ENCODE peak calls at places on chromosomes 5 and 9, in six cellular contexts. One of them, this sample, is unnamed.

GRCh38 chr9:73050887-73051550 is 98.2 kb upstream of the ALDH1A1 start:
- DNase-seq in astrocyte: no peak
- DNase-seq in psoas muscle: no peak
- DNase-seq in WTC11: peak; percentile 42
- DNase-seq in PC-3: no peak
- DNase-seq in AG09309: no peak
- DNase-seq in this sample: no peak

GRCh38 chr5:158170534-158170933 is 311.6 kb upstream of the CLINT1 start:
- DNase-seq in astrocyte: no peak
- DNase-seq in psoas muscle: no peak
- DNase-seq in WTC11: no peak
- DNase-seq in PC-3: no peak
- DNase-seq in AG09309: no peak
- DNase-seq in this sample: no peak

GRCh38 chr5:164302533-164303235 is 797.3 kb downstream of the MAT2B start:
- DNase-seq in astrocyte: peak; percentile 76
- DNase-seq in psoas muscle: no peak
- DNase-seq in WTC11: no peak
- DNase-seq in PC-3: peak; percentile 25
- DNase-seq in AG09309: no peak
- DNase-seq in this sample: no peak

GRCh38 chr5:34415559-34416198 is 240.4 kb upstream of the RAI14 start:
- DNase-seq in astrocyte: no peak
- DNase-seq in psoas muscle: no peak
- DNase-seq in WTC11: no peak
- DNase-seq in PC-3: no peak
- DNase-seq in AG09309: no peak
- DNase-seq in this sample: no peak

GRCh38 chr9:135993840-135994776 is 32.9 kb upstream of the UBAC1 start:
- DNase-seq in astrocyte: no peak
- DNase-seq in psoas muscle: no peak
- DNase-seq in WTC11: no peak
- DNase-seq in PC-3: no peak
- DNase-seq in AG09309: no peak
- DNase-seq in this sample: no peak

GRCh38 chr5:152505442-152506042 is 100.5 kb upstream of the NMUR2 start:
- DNase-seq in astrocyte: peak; percentile 17
- DNase-seq in psoas muscle: no peak
- DNase-seq in WTC11: peak; percentile 61
- DNase-seq in PC-3: peak; percentile 65
- DNase-seq in AG09309: peak; percentile 14
- DNase-seq in this sample: peak; percentile 12

GRCh38 chr9:130940693-130941576 is 1.9 kb upstream of the FIBCD1 start:
- DNase-seq in astrocyte: no peak
- DNase-seq in psoas muscle: peak; percentile 78
- DNase-seq in WTC11: peak; percentile 98
- DNase-seq in PC-3: peak; percentile 85
- DNase-seq in AG09309: no peak
- DNase-seq in this sample: no peak

GRCh38 chr9:97059661-97060060 is 20.7 kb upstream of the CTSV start:
- DNase-seq in astrocyte: no peak
- DNase-seq in psoas muscle: no peak
- DNase-seq in WTC11: no peak
- DNase-seq in PC-3: peak; percentile 89
- DNase-seq in AG09309: no peak
- DNase-seq in this sample: peak; percentile 18

GRCh38 chr5:31894131-31894530 is 255.2 kb downstream of the PDZD2 start:
- DNase-seq in astrocyte: no peak
- DNase-seq in psoas muscle: peak; percentile 53
- DNase-seq in WTC11: no peak
- DNase-seq in PC-3: no peak
- DNase-seq in AG09309: no peak
- DNase-seq in this sample: no peak

GRCh38 chr5:142800776-142801494 is 30.8 kb downstream of the ARHGAP26 start:
- DNase-seq in astrocyte: no peak
- DNase-seq in psoas muscle: no peak
- DNase-seq in WTC11: no peak
- DNase-seq in PC-3: no peak
- DNase-seq in AG09309: no peak
- DNase-seq in this sample: no peak

GRCh38 chr9:111222757-111223156 is 107.3 kb downstream of the OR2K2 start:
- DNase-seq in astrocyte: no peak
- DNase-seq in psoas muscle: no peak
- DNase-seq in WTC11: no peak
- DNase-seq in PC-3: no peak
- DNase-seq in AG09309: no peak
- DNase-seq in this sample: no peak

GRCh38 chr9:91894023-91894422 is 56.0 kb downstream of the ROR2 start:
- DNase-seq in astrocyte: no peak
- DNase-seq in psoas muscle: no peak
- DNase-seq in WTC11: no peak
- DNase-seq in PC-3: no peak
- DNase-seq in AG09309: no peak
- DNase-seq in this sample: no peak

GRCh38 chr9:95091574-95091970 is 225.9 kb downstream of the FANCC start:
- DNase-seq in astrocyte: peak; percentile 82
- DNase-seq in psoas muscle: no peak
- DNase-seq in WTC11: no peak
- DNase-seq in PC-3: peak; percentile 39
- DNase-seq in AG09309: peak; percentile 80
- DNase-seq in this sample: peak; percentile 74

GRCh38 chr9:21813575-21814473 is 11.4 kb downstream of the MTAP start:
- DNase-seq in astrocyte: peak; percentile 70
- DNase-seq in psoas muscle: peak; percentile 57
- DNase-seq in WTC11: peak; percentile 20
- DNase-seq in PC-3: peak; percentile 85
- DNase-seq in AG09309: peak; percentile 62
- DNase-seq in this sample: no peak

GRCh38 chr5:75037106-75037505 is 15.3 kb downstream of the GCNT4 start:
- DNase-seq in astrocyte: peak; percentile 76
- DNase-seq in psoas muscle: no peak
- DNase-seq in WTC11: no peak
- DNase-seq in PC-3: peak; percentile 95
- DNase-seq in AG09309: peak; percentile 46
- DNase-seq in this sample: peak; percentile 69

GRCh38 chr9:73176450-73176875 is 24.8 kb downstream of the ANXA1 start:
- DNase-seq in astrocyte: peak; percentile 43
- DNase-seq in psoas muscle: no peak
- DNase-seq in WTC11: no peak
- DNase-seq in PC-3: peak; percentile 91
- DNase-seq in AG09309: no peak
- DNase-seq in this sample: no peak

GRCh38 chr5:142839711-142840441 is 69.7 kb downstream of the ARHGAP26 start:
- DNase-seq in astrocyte: no peak
- DNase-seq in psoas muscle: peak; percentile 79
- DNase-seq in WTC11: no peak
- DNase-seq in PC-3: peak; percentile 47
- DNase-seq in AG09309: no peak
- DNase-seq in this sample: no peak

GRCh38 chr5:153513171-153513570 is 22.7 kb downstream of the GRIA1 start:
- DNase-seq in astrocyte: peak; percentile 65
- DNase-seq in psoas muscle: no peak
- DNase-seq in WTC11: no peak
- DNase-seq in PC-3: no peak
- DNase-seq in AG09309: no peak
- DNase-seq in this sample: no peak

GRCh38 chr5:142175039-142175438 is 66.5 kb downstream of the NDFIP1 start:
- DNase-seq in astrocyte: no peak
- DNase-seq in psoas muscle: no peak
- DNase-seq in WTC11: peak; percentile 43
- DNase-seq in PC-3: no peak
- DNase-seq in AG09309: no peak
- DNase-seq in this sample: no peak

GRCh38 chr9:127356906-127357305 is 40.1 kb upstream of the SLC2A8 start:
- DNase-seq in astrocyte: no peak
- DNase-seq in psoas muscle: no peak
- DNase-seq in WTC11: no peak
- DNase-seq in PC-3: no peak
- DNase-seq in AG09309: no peak
- DNase-seq in this sample: no peak

GRCh38 chr5:57735754-57736153 is 253.1 kb upstream of the ACTBL2 start:
- DNase-seq in astrocyte: peak; percentile 95
- DNase-seq in psoas muscle: no peak
- DNase-seq in WTC11: no peak
- DNase-seq in PC-3: peak; percentile 78
- DNase-seq in AG09309: peak; percentile 58
- DNase-seq in this sample: peak; percentile 96

GRCh38 chr5:127813633-127814171 is 110.5 kb downstream of the CCDC192 start:
- DNase-seq in astrocyte: peak; percentile 91
- DNase-seq in psoas muscle: no peak
- DNase-seq in WTC11: no peak
- DNase-seq in PC-3: peak; percentile 83
- DNase-seq in AG09309: peak; percentile 71
- DNase-seq in this sample: peak; percentile 6

GRCh38 chr9:113737414-113738271 is 138.5 kb upstream of the ZNF618 start:
- DNase-seq in astrocyte: peak; percentile 22
- DNase-seq in psoas muscle: no peak
- DNase-seq in WTC11: peak; percentile 70
- DNase-seq in PC-3: peak; percentile 76
- DNase-seq in AG09309: peak; percentile 20
- DNase-seq in this sample: no peak

GRCh38 chr9:91117959-91118651 is 243.6 kb downstream of the AUH start:
- DNase-seq in astrocyte: peak; percentile 71
- DNase-seq in psoas muscle: peak; percentile 95
- DNase-seq in WTC11: peak; percentile 70
- DNase-seq in PC-3: no peak
- DNase-seq in AG09309: no peak
- DNase-seq in this sample: no peak

GRCh38 chr9:21414220-21414940 is 5.5 kb downstream of the IFNA8 start:
- DNase-seq in astrocyte: no peak
- DNase-seq in psoas muscle: no peak
- DNase-seq in WTC11: no peak
- DNase-seq in PC-3: no peak
- DNase-seq in AG09309: no peak
- DNase-seq in this sample: no peak

GRCh38 chr5:15300141-15300540 is 199.8 kb upstream of the FBXL7 start:
- DNase-seq in astrocyte: no peak
- DNase-seq in psoas muscle: no peak
- DNase-seq in WTC11: peak; percentile 17
- DNase-seq in PC-3: no peak
- DNase-seq in AG09309: no peak
- DNase-seq in this sample: no peak

GRCh38 chr5:53479045-53479655 is 1.3 kb upstream of the FST start:
- DNase-seq in astrocyte: peak; percentile 17
- DNase-seq in psoas muscle: no peak
- DNase-seq in WTC11: no peak
- DNase-seq in PC-3: no peak
- DNase-seq in AG09309: no peak
- DNase-seq in this sample: no peak

GRCh38 chr9:20771721-20772120 is 87.7 kb downstream of the FOCAD start:
- DNase-seq in astrocyte: no peak
- DNase-seq in psoas muscle: no peak
- DNase-seq in WTC11: no peak
- DNase-seq in PC-3: no peak
- DNase-seq in AG09309: no peak
- DNase-seq in this sample: no peak

DNA sequence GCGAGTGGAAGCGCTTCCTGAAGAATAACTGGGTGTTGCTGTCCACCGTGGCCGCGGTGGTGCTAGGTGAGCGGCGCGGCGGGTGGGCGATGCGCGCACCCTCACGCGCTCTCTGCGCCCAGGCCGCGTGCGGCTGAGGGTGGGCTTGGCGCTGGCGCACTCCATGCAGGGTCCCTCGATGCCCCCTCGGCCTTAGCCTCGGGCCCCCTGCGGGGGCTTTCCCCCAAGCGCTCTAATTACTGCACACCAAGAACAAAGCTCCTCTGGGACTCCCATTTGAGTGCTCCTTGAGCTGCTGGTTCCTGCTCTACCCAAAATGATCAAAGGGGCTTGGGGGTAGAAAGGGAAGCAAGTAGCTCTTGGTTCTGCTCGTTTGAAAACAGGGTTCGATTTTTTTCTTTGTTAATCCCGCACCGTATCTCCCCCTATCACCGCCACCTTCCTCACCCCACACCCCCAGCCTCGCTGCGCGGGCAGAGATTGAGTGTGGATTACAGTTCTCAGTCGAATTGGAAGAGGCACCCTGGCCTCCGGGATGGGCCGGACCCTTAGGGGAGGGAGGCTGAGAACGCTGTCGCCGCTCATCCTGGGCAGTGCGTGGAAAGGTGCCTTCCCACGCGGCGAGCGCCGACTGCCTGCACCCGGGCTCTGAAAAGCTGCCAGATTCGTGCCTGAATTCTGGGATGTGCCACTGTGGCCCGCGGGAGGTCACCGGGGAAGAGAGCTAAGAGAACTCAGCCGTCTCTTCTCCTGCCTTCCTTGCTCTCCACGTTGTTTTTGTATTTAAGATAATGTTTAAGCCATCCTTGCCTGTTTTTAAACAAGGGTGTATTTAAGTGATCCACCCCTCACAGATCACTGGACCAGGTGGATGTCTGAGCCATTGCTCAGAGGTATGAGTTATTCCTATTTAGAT is 695 bp downstream of the SLC1A1 start:
- DNase-seq in astrocyte: no peak
- DNase-seq in psoas muscle: no peak
- DNase-seq in WTC11: peak; percentile 18
- DNase-seq in PC-3: no peak
- DNase-seq in AG09309: no peak
- DNase-seq in this sample: no peak
- TF ChIP-seq CTCF in astrocyte: no peak
- TF ChIP-seq CTCF in psoas muscle: no peak
- TF ChIP-seq CTCF in WTC11: no peak
- TF ChIP-seq CTCF in PC-3: no peak
- TF ChIP-seq CTCF in AG09309: no peak
- TF ChIP-seq CTCF in this sample: no peak

GRCh38 chr9:120698766-120699165 is 15.5 kb downstream of the MEGF9 start:
- DNase-seq in astrocyte: no peak
- DNase-seq in psoas muscle: no peak
- DNase-seq in WTC11: no peak
- DNase-seq in PC-3: no peak
- DNase-seq in AG09309: no peak
- DNase-seq in this sample: no peak
- TF ChIP-seq CTCF in astrocyte: no peak
- TF ChIP-seq CTCF in psoas muscle: no peak
- TF ChIP-seq CTCF in WTC11: no peak
- TF ChIP-seq CTCF in PC-3: no peak
- TF ChIP-seq CTCF in AG09309: no peak
- TF ChIP-seq CTCF in this sample: no peak

GRCh38 chr9:71901695-71902094 is 9.3 kb downstream of the ABHD17B start:
- DNase-seq in astrocyte: no peak
- DNase-seq in psoas muscle: no peak
- DNase-seq in WTC11: no peak
- DNase-seq in PC-3: no peak
- DNase-seq in AG09309: no peak
- DNase-seq in this sample: no peak
- TF ChIP-seq CTCF in astrocyte: no peak
- TF ChIP-seq CTCF in psoas muscle: no peak
- TF ChIP-seq CTCF in WTC11: no peak
- TF ChIP-seq CTCF in PC-3: peak; percentile 32
- TF ChIP-seq CTCF in AG09309: no peak
- TF ChIP-seq CTCF in this sample: no peak

DNA sequence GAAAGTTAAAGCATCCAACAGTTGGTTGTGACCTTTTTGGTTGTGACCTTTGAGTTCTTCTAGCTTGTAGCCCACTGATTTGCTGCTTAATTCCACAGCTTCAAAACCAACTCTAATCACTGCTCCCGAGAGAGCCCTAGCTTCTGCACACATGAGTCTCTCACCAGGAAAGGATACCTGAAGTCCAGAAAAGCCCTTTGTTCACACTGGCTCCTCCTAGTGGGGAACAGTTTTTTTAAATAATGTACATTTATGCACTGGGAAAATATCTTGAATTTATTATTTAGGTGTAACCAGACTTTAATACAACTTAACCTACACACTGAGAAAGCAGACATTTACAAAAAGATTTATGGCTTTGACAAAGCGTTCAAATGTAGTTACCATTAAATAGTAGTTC is 120.2 kb upstream of the CCDC152 start:
- DNase-seq in astrocyte: no peak
- DNase-seq in psoas muscle: no peak
- DNase-seq in WTC11: no peak
- DNase-seq in PC-3: peak; percentile 76
- DNase-seq in AG09309: no peak
- DNase-seq in this sample: no peak
- TF ChIP-seq CTCF in astrocyte: no peak
- TF ChIP-seq CTCF in psoas muscle: no peak
- TF ChIP-seq CTCF in WTC11: no peak
- TF ChIP-seq CTCF in PC-3: peak; percentile 87
- TF ChIP-seq CTCF in AG09309: peak; percentile 25
- TF ChIP-seq CTCF in this sample: peak; percentile 58

This sample was measured in epithelial cell of proximal tubule.